ENCODE peak calls at places on chromosomes 12 and 14, in seven cellular contexts. Q is HT1080, P is Right ventricle myocardium superior, O is left lung, M is NCI-H510A treated with DMSO at 0.1 percent for 48 hours, F is amygdala, A is activated B cell treated with CpG ODN at 0.5 μM for 24 hours. R is an unnamed sample.

GRCh38 chr12:127381043-127381668 is 885.8 kb upstream of the TMEM132C start:
- DNase-seq in Q (peak; percentile 71), P (peak; percentile 43), O (peak; percentile 77), M (peak; percentile 82), F (peak; percentile 13), A (no peak), R (peak; percentile 39)

GRCh38 chr12:57214398-57214781 is 2.2 kb upstream of the NXPH4 start:
- DNase-seq in Q (peak; percentile 56), P (peak; percentile 76), O (no peak), M (peak; percentile 83), F (peak; percentile 29), A (peak; percentile 63), R (peak; percentile 48)

GRCh38 chr14:90652626-90653025 is 163.6 kb downstream of the TTC7B start:
- DNase-seq in Q (no peak), P (no peak), O (no peak), M (no peak), F (no peak), A (no peak), R (no peak)

GRCh38 chr14:94572637-94573303 is 8.5 kb upstream of the SERPINA5 start:
- DNase-seq in Q (no peak), P (no peak), O (no peak), M (no peak), F (no peak), A (no peak), R (no peak)

GRCh38 chr14:76480426-76480825 is 104.5 kb downstream of the ESRRB start:
- DNase-seq in Q (no peak), P (no peak), O (no peak), M (no peak), F (no peak), A (no peak), R (peak; percentile 5)

GRCh38 chr12:74889563-74890236 is 319.9 kb downstream of the KCNC2 start:
- DNase-seq in Q (peak; percentile 75), P (no peak), O (no peak), M (no peak), F (no peak), A (no peak), R (peak; percentile 28)

GRCh38 chr12:13165578-13166120 is 30.9 kb upstream of the EMP1 start:
- DNase-seq in Q (peak; percentile 91), P (peak; percentile 78), O (peak; percentile 88), M (no peak), F (no peak), A (peak; percentile 30), R (peak; percentile 84)

GRCh38 chr12:42128327-42128726 is 16.3 kb downstream of the GXYLT1 start:
- DNase-seq in Q (peak; percentile 25), P (no peak), O (no peak), M (no peak), F (no peak), A (no peak), R (peak; percentile 28)

GRCh38 chr12:131264625-131265024 is 310.9 kb downstream of the ADGRD1 start:
- DNase-seq in Q (peak; percentile 14), P (no peak), O (peak; percentile 83), M (no peak), F (no peak), A (no peak), R (no peak)

GRCh38 chr14:88604213-88604612 is 41.4 kb downstream of the ZC3H14 start:
- DNase-seq in Q (no peak), P (no peak), O (no peak), M (no peak), F (no peak), A (no peak), R (no peak)

GRCh38 chr14:61215222-61216010 is 65.7 kb downstream of the TMEM30B start:
- DNase-seq in Q (no peak), P (no peak), O (no peak), M (no peak), F (no peak), A (no peak), R (no peak)

GRCh38 chr14:52913271-52913670 is 37.6 kb downstream of the FERMT2 start:
- DNase-seq in Q (no peak), P (no peak), O (no peak), M (no peak), F (no peak), A (no peak), R (no peak)

GRCh38 chr14:106657460-106657859 is 1131.1 kb downstream of the TMEM121 start:
- DNase-seq in Q (no peak), P (no peak), O (no peak), M (peak; percentile 11), F (no peak), A (peak; percentile 49), R (no peak)

GRCh38 chr12:131853832-131854797 is 25.9 kb downstream of the MMP17 start:
- DNase-seq in Q (no peak), P (no peak), O (peak; percentile 46), M (no peak), F (no peak), A (no peak), R (peak; percentile 44)

GRCh38 chr14:26282578-26282977 is 315.3 kb downstream of the NOVA1 start:
- DNase-seq in Q (no peak), P (no peak), O (no peak), M (no peak), F (no peak), A (no peak), R (no peak)

GRCh38 chr12:64178122-64178521 is 44.0 kb downstream of the KICS2 start:
- DNase-seq in Q (peak; percentile 76), P (no peak), O (no peak), M (no peak), F (no peak), A (no peak), R (peak; percentile 82)

GRCh38 chr14:73630009-73630780 is 14.6 kb upstream of the DNAL1 start:
- DNase-seq in Q (no peak), P (no peak), O (no peak), M (no peak), F (no peak), A (no peak), R (no peak)

GRCh38 chr12:127363392-127363791 is 903.6 kb upstream of the TMEM132C start:
- DNase-seq in Q (peak; percentile 69), P (no peak), O (no peak), M (no peak), F (no peak), A (no peak), R (peak; percentile 40)

GRCh38 chr14:101876539-101876938 is 87.8 kb upstream of the DYNC1H1 start:
- DNase-seq in Q (no peak), P (peak; percentile 88), O (no peak), M (no peak), F (no peak), A (peak; percentile 60), R (no peak)

GRCh38 chr14:21039585-21040369 is 2.4 kb upstream of the RNASE7 start:
- DNase-seq in Q (peak; percentile 67), P (peak; percentile 52), O (no peak), M (peak; percentile 5), F (peak; percentile 75), A (no peak), R (peak; percentile 53)

GRCh38 chr12:129559756-129560155 is 344.1 kb downstream of the TMEM132D start:
- DNase-seq in Q (no peak), P (no peak), O (no peak), M (no peak), F (no peak), A (no peak), R (no peak)

GRCh38 chr12:20097561-20097960 is 270.8 kb upstream of the PDE3A start:
- DNase-seq in Q (peak; percentile 51), P (no peak), O (no peak), M (no peak), F (no peak), A (no peak), R (peak; percentile 20)

GRCh38 chr12:117872521-117873169 is 96.1 kb downstream of the KSR2 start:
- DNase-seq in Q (no peak), P (no peak), O (no peak), M (no peak), F (no peak), A (no peak), R (no peak)

GRCh38 chr12:74752196-74752595 is 214.6 kb downstream of the ATXN7L3B start:
- DNase-seq in Q (no peak), P (no peak), O (no peak), M (no peak), F (no peak), A (no peak), R (no peak)

GRCh38 chr12:47854531-47854930 is 34.8 kb upstream of the HDAC7 start:
- DNase-seq in Q (no peak), P (no peak), O (no peak), M (no peak), F (no peak), A (no peak), R (no peak)

R was measured in RPMI7951.